ENCODE peak calls at places on chromosomes 2 and 18, in five cellular contexts. L is upper lobe of left lung, D is Peyer's patch, O is adrenal gland, B is transverse colon. N is an unnamed sample.
A peak's percentile ranks its signal among the peaks of the same experiment; 100 is the strongest.

GRCh38 chr2:210559167-210559566 is 2.8 kb downstream of the CPS1 start:
- DNase-seq in L (no peak), D (no peak), O (no peak), B (no peak), N (no peak)

GRCh38 chr2:74481961-74482800 is 617 bp downstream of the CCDC142 start:
- DNase-seq in L (peak; percentile 53), D (no peak), O (peak; percentile 60), B (peak; percentile 35), N (no peak)

GRCh38 chr2:240392084-240392947 is 43.1 kb upstream of the GPC1 start:
- DNase-seq in L (no peak), D (peak; percentile 36), O (peak; percentile 0), B (peak; percentile 6), N (no peak)

GRCh38 chr18:79791141-79791972 is 6.4 kb upstream of the KCNG2 start:
- DNase-seq in L (peak; percentile 81), D (peak; percentile 26), O (peak; percentile 75), B (peak; percentile 24), N (peak; percentile 58)

GRCh38 chr18:55585586-55586521 is 2.1 kb downstream of the TCF4 start:
- DNase-seq in L (no peak), D (no peak), O (no peak), B (no peak), N (no peak)

GRCh38 chr2:65663831-65664407 is 231.5 kb upstream of the SPRED2 start:
- DNase-seq in L (no peak), D (no peak), O (no peak), B (no peak), N (no peak)

GRCh38 chr18:5424903-5425302 is 118.9 kb downstream of the EPB41L3 start:
- DNase-seq in L (no peak), D (no peak), O (peak; percentile 41), B (no peak), N (no peak)

GRCh38 chr2:218485986-218486667 is 67.2 kb downstream of the VIL1 start:
- DNase-seq in L (no peak), D (no peak), O (no peak), B (no peak), N (no peak)

GRCh38 chr2:99656938-99657337 is 167.1 kb upstream of the REV1 start:
- DNase-seq in L (no peak), D (no peak), O (no peak), B (no peak), N (peak; percentile 48)

GRCh38 chr2:173278794-173279527 is 75.7 kb upstream of the CDCA7 start:
- DNase-seq in L (no peak), D (no peak), O (no peak), B (no peak), N (no peak)

GRCh38 chr18:361941-362913 is 94.4 kb upstream of the THOC1 start:
- DNase-seq in L (no peak), D (no peak), O (no peak), B (no peak), N (no peak)

GRCh38 chr2:51710222-51710621 is 678.3 kb upstream of the NRXN1 start:
- DNase-seq in L (no peak), D (no peak), O (no peak), B (peak; percentile 9), N (no peak)

GRCh38 chr18:46771141-46771540 is 14.3 kb upstream of the ST8SIA5 start:
- DNase-seq in L (no peak), D (no peak), O (no peak), B (no peak), N (no peak)

GRCh38 chr2:67896131-67896865 is 166.5 kb downstream of the C1D start:
- DNase-seq in L (no peak), D (no peak), O (no peak), B (no peak), N (no peak)

GRCh38 chr2:70551156-70551555 is 2.5 kb downstream of the TGFA start:
- DNase-seq in L (no peak), D (no peak), O (no peak), B (no peak), N (no peak)

GRCh38 chr18:36152781-36153180 is 23.1 kb downstream of the ELP2 start:
- DNase-seq in L (no peak), D (no peak), O (no peak), B (no peak), N (no peak)

GRCh38 chr2:32277674-32278475 is at the start of gene YIPF4:
- DNase-seq in L (peak; percentile 85), D (peak; percentile 88), O (peak; percentile 89), B (peak; percentile 90), N (peak; percentile 88)

GRCh38 chr18:3596324-3597158 is 146.6 kb downstream of the TGIF1 start:
- DNase-seq in L (peak; percentile 76), D (peak; percentile 62), O (peak; percentile 82), B (peak; percentile 66), N (peak; percentile 23)

GRCh38 chr2:42793314-42794270 is 1.2 kb upstream of the HAAO start:
- DNase-seq in L (no peak), D (no peak), O (no peak), B (no peak), N (peak; percentile 22)

GRCh38 chr2:150212722-150213171 is 274.7 kb downstream of the RND3 start:
- DNase-seq in L (no peak), D (no peak), O (no peak), B (no peak), N (no peak)

GRCh38 chr18:44545359-44545985 is 135.2 kb upstream of the SETBP1 start:
- DNase-seq in L (no peak), D (no peak), O (no peak), B (no peak), N (no peak)

GRCh38 chr18:49560277-49561126 is 1.4 kb upstream of the LIPG start:
- DNase-seq in L (no peak), D (peak; percentile 72), O (no peak), B (peak; percentile 56), N (peak; percentile 43)

GRCh38 chr2:119950966-119951365 is 61.9 kb upstream of the EPB41L5 start:
- DNase-seq in L (no peak), D (no peak), O (peak; percentile 33), B (no peak), N (no peak)

GRCh38 chr2:207766697-207767460 is 2.8 kb downstream of the FZD5 start:
- DNase-seq in L (peak; percentile 34), D (peak; percentile 61), O (no peak), B (peak; percentile 29), N (no peak)

GRCh38 chr18:33578371-33579146 is 540 bp downstream of the ASXL3 start:
- DNase-seq in L (no peak), D (peak; percentile 68), O (no peak), B (peak; percentile 41), N (peak; percentile 10)

GRCh38 chr18:61991836-61992235 is 99.0 kb upstream of the RNF152 start:
- DNase-seq in L (no peak), D (no peak), O (no peak), B (no peak), N (no peak)

GRCh38 chr2:176269319-176270099 is at the start of gene MTX2:
- DNase-seq in L (peak; percentile 65), D (peak; percentile 87), O (peak; percentile 77), B (peak; percentile 83), N (peak; percentile 51)
- TF ChIP-seq POLR2A in L (no peak), D (peak; percentile 61), O (peak; percentile 51), B (peak; percentile 75), N (peak; percentile 26)

DNA sequence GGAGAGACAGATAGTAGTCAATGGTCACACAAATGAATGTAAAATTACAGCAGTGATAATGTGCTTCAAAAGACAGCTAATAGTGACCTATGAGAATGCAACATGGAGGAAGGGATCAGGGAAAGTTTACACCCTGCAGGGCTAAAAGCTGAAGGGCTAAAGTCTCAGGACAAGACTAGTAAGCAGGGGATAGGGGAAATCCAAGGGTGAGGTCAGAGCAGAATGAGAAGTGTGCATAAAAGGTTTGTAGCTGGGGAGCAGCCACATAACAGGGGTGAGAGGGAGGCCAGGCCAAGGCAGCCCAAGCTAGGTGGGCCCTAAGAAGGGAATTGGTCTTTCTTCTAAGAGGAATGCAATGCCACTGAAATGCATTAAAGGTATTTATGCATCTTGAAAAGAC is 746.3 kb downstream of the SATB2 start:
- DNase-seq in L (no peak), D (no peak), O (no peak), B (no peak), N (no peak)
- TF ChIP-seq POLR2A in L (no peak), D (no peak), O (no peak), B (no peak), N (no peak)

GRCh38 chr18:7568426-7568825 is 1.3 kb downstream of the PTPRM start:
- DNase-seq in L (peak; percentile 38), D (no peak), O (peak; percentile 23), B (peak; percentile 9), N (peak; percentile 40)

GRCh38 chr18:7567487-7568425 is 640 bp downstream of the PTPRM start:
- DNase-seq in L (peak; percentile 32), D (peak; percentile 62), O (peak; percentile 74), B (peak; percentile 27), N (peak; percentile 28)

GRCh38 chr18:7566244-7566586 is 901 bp upstream of the PTPRM start:
- DNase-seq in L (no peak), D (no peak), O (no peak), B (no peak), N (no peak)

GRCh38 chr18:7565677-7566076 is 1.4 kb upstream of the PTPRM start:
- DNase-seq in L (no peak), D (no peak), O (no peak), B (no peak), N (no peak)

GRCh38 chr18:7566587-7567486 is at the start of gene PTPRM:
- DNase-seq in L (peak; percentile 78), D (peak; percentile 83), O (peak; percentile 87), B (peak; percentile 72), N (peak; percentile 80)
- TF ChIP-seq POLR2A in L (no peak), D (no peak), O (peak; percentile 91), B (no peak), N (peak; percentile 54)

GRCh38 chr18:63157293-63158011 is 162.1 kb downstream of the BCL2 start:
- DNase-seq in L (no peak), D (no peak), O (no peak), B (peak; percentile 51), N (no peak)
- TF ChIP-seq POLR2A in L (no peak), D (no peak), O (no peak), B (no peak), N (no peak)

DNA sequence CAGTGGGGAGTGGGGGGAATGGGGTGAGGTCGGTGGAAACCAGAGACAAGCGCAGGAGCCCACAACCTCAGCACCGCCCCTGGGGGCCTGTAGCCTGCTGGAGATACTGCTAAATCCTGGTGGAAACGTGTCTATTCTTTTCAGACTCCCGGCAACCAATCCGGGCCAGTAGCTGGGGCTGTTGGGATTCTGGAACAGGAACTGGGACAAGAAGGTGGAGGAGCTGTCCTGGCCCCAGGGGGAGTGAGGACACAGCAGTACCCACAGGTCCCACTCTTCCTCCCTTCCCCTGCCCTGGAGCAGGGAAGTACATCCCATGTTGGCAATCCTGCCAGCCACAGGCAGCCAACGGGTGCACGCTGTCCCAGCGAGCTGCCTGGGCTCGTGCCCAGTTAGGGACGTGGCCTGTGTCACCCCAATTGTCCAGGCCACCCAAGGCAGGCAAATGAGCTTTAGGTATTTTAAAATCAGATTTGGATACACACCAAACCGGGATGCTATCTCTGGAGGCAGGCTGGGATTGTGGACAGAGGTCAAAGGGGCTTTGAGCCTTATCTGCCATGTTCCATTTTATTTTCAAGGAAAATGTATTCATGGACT is 51.8 kb downstream of the HS1BP3 start:
- DNase-seq in L (peak; percentile 39), D (peak; percentile 48), O (peak; percentile 96), B (peak; percentile 8), N (no peak)
- TF ChIP-seq POLR2A in L (no peak), D (no peak), O (peak; percentile 29), B (no peak), N (no peak)